ENCODE peak calls at places on chromosomes 3 and 15, in five cellular contexts. One of them, this sample, is unnamed.

GRCh38 chr3:114365268-114365667 is 71.4 kb downstream of the TIGIT start:
- DNase-seq in AG09309: no peak
- DNase-seq in neural progenitor cell: peak; percentile 3
- DNase-seq in stomach: no peak
- DNase-seq in A549: no peak
- DNase-seq in this sample: peak; percentile 21

GRCh38 chr3:190188197-190188596 is 67.5 kb upstream of the P3H2 start:
- DNase-seq in AG09309: no peak
- DNase-seq in neural progenitor cell: no peak
- DNase-seq in stomach: no peak
- DNase-seq in A549: no peak
- DNase-seq in this sample: no peak

GRCh38 chr3:124565013-124565412 is 165.2 kb upstream of the UMPS start:
- DNase-seq in AG09309: peak; percentile 24
- DNase-seq in neural progenitor cell: peak; percentile 88
- DNase-seq in stomach: peak; percentile 83
- DNase-seq in A549: peak; percentile 77
- DNase-seq in this sample: peak; percentile 53

GRCh38 chr3:115975353-115975752 is 352.0 kb downstream of the GAP43 start:
- DNase-seq in AG09309: peak; percentile 40
- DNase-seq in neural progenitor cell: no peak
- DNase-seq in stomach: no peak
- DNase-seq in A549: peak; percentile 11
- DNase-seq in this sample: no peak

GRCh38 chr3:150349314-150350097 is 58.6 kb upstream of the TSC22D2 start:
- DNase-seq in AG09309: no peak
- DNase-seq in neural progenitor cell: peak; percentile 63
- DNase-seq in stomach: no peak
- DNase-seq in A549: no peak
- DNase-seq in this sample: peak; percentile 28

GRCh38 chr15:58103482-58103881 is 34.7 kb upstream of the AQP9 start:
- DNase-seq in AG09309: no peak
- DNase-seq in neural progenitor cell: no peak
- DNase-seq in stomach: no peak
- DNase-seq in A549: no peak
- DNase-seq in this sample: no peak

GRCh38 chr3:125416235-125416634 is 41.1 kb upstream of the ZNF148 start:
- DNase-seq in AG09309: no peak
- DNase-seq in neural progenitor cell: no peak
- DNase-seq in stomach: no peak
- DNase-seq in A549: no peak
- DNase-seq in this sample: no peak

GRCh38 chr3:142649996-142650693 is 54.0 kb downstream of the PLS1 start:
- DNase-seq in AG09309: no peak
- DNase-seq in neural progenitor cell: no peak
- DNase-seq in stomach: no peak
- DNase-seq in A549: no peak
- DNase-seq in this sample: no peak

GRCh38 chr15:70584838-70585706 is 178.3 kb downstream of the UACA start:
- DNase-seq in AG09309: no peak
- DNase-seq in neural progenitor cell: peak; percentile 89
- DNase-seq in stomach: peak; percentile 27
- DNase-seq in A549: peak; percentile 77
- DNase-seq in this sample: no peak

GRCh38 chr15:90221251-90221900 is 12.4 kb downstream of the CIB1 start:
- DNase-seq in AG09309: peak; percentile 57
- DNase-seq in neural progenitor cell: peak; percentile 76
- DNase-seq in stomach: peak; percentile 81
- DNase-seq in A549: peak; percentile 95
- DNase-seq in this sample: peak; percentile 92

GRCh38 chr3:55143928-55144671 is 216.2 kb upstream of the LRTM1 start:
- DNase-seq in AG09309: no peak
- DNase-seq in neural progenitor cell: no peak
- DNase-seq in stomach: no peak
- DNase-seq in A549: no peak
- DNase-seq in this sample: peak; percentile 75

GRCh38 chr3:14148041-14148985 is 23.5 kb downstream of the TMEM43 start:
- DNase-seq in AG09309: no peak
- DNase-seq in neural progenitor cell: peak; percentile 55
- DNase-seq in stomach: no peak
- DNase-seq in A549: no peak
- DNase-seq in this sample: no peak

GRCh38 chr15:68249058-68249713 is 19.7 kb upstream of the CLN6 start:
- DNase-seq in AG09309: no peak
- DNase-seq in neural progenitor cell: no peak
- DNase-seq in stomach: no peak
- DNase-seq in A549: no peak
- DNase-seq in this sample: no peak

GRCh38 chr3:151460774-151461450 is at the start of gene IGSF10:
- DNase-seq in AG09309: no peak
- DNase-seq in neural progenitor cell: peak; percentile 61
- DNase-seq in stomach: peak; percentile 29
- DNase-seq in A549: peak; percentile 53
- DNase-seq in this sample: no peak

GRCh38 chr15:32134777-32135307 is 104.5 kb downstream of the CHRNA7 start:
- DNase-seq in AG09309: no peak
- DNase-seq in neural progenitor cell: no peak
- DNase-seq in stomach: no peak
- DNase-seq in A549: no peak
- DNase-seq in this sample: no peak

GRCh38 chr15:90239371-90239770 is 5.4 kb downstream of the GDPGP1 start:
- DNase-seq in AG09309: no peak
- DNase-seq in neural progenitor cell: no peak
- DNase-seq in stomach: no peak
- DNase-seq in A549: no peak
- DNase-seq in this sample: no peak

GRCh38 chr3:194082596-194083220 is 53.2 kb upstream of the HES1 start:
- DNase-seq in AG09309: no peak
- DNase-seq in neural progenitor cell: no peak
- DNase-seq in stomach: no peak
- DNase-seq in A549: no peak
- DNase-seq in this sample: peak; percentile 35

GRCh38 chr3:18111702-18112311 is 313.3 kb downstream of the SATB1 start:
- DNase-seq in AG09309: no peak
- DNase-seq in neural progenitor cell: peak; percentile 14
- DNase-seq in stomach: no peak
- DNase-seq in A549: no peak
- DNase-seq in this sample: no peak

GRCh38 chr15:97350813-97351212 is 609.7 kb upstream of the ARRDC4 start:
- DNase-seq in AG09309: no peak
- DNase-seq in neural progenitor cell: peak; percentile 3
- DNase-seq in stomach: no peak
- DNase-seq in A549: no peak
- DNase-seq in this sample: no peak

GRCh38 chr3:144496116-144496835 is 524.7 kb downstream of the DIPK2A start:
- DNase-seq in AG09309: no peak
- DNase-seq in neural progenitor cell: no peak
- DNase-seq in stomach: no peak
- DNase-seq in A549: no peak
- DNase-seq in this sample: peak; percentile 24

GRCh38 chr3:7978104-7978457 is 523.5 kb upstream of the LMCD1 start:
- DNase-seq in AG09309: no peak
- DNase-seq in neural progenitor cell: peak; percentile 86
- DNase-seq in stomach: no peak
- DNase-seq in A549: no peak
- DNase-seq in this sample: no peak

GRCh38 chr3:171391432-171391831 is 68.8 kb downstream of the TNIK start:
- DNase-seq in AG09309: no peak
- DNase-seq in neural progenitor cell: no peak
- DNase-seq in stomach: no peak
- DNase-seq in A549: no peak
- DNase-seq in this sample: no peak

GRCh38 chr3:6088433-6088832 is 772.5 kb upstream of the GRM7 start:
- DNase-seq in AG09309: no peak
- DNase-seq in neural progenitor cell: no peak
- DNase-seq in stomach: no peak
- DNase-seq in A549: no peak
- DNase-seq in this sample: no peak

GRCh38 chr3:127865941-127866340 is 43.6 kb upstream of the MGLL start:
- DNase-seq in AG09309: no peak
- DNase-seq in neural progenitor cell: no peak
- DNase-seq in stomach: no peak
- DNase-seq in A549: no peak
- DNase-seq in this sample: peak; percentile 24

GRCh38 chr15:66498501-66499386 is 1.2 kb upstream of the SNAPC5 start:
- DNase-seq in AG09309: no peak
- DNase-seq in neural progenitor cell: peak; percentile 16
- DNase-seq in stomach: no peak
- DNase-seq in A549: no peak
- DNase-seq in this sample: peak; percentile 70

GRCh38 chr3:164486150-164486549 is 592.1 kb downstream of the SI start:
- DNase-seq in AG09309: no peak
- DNase-seq in neural progenitor cell: no peak
- DNase-seq in stomach: no peak
- DNase-seq in A549: no peak
- DNase-seq in this sample: no peak

GRCh38 chr3:57383838-57384237 is 91.4 kb upstream of the ASB14 start:
- DNase-seq in AG09309: no peak
- DNase-seq in neural progenitor cell: no peak
- DNase-seq in stomach: no peak
- DNase-seq in A549: no peak
- DNase-seq in this sample: no peak

GRCh38 chr3:57385498-57385897 is 93.0 kb upstream of the ASB14 start:
- DNase-seq in AG09309: no peak
- DNase-seq in neural progenitor cell: no peak
- DNase-seq in stomach: no peak
- DNase-seq in A549: no peak
- DNase-seq in this sample: no peak

GRCh38 chr3:57383421-57383820 is 90.9 kb upstream of the ASB14 start:
- DNase-seq in AG09309: no peak
- DNase-seq in neural progenitor cell: no peak
- DNase-seq in stomach: no peak
- DNase-seq in A549: no peak
- DNase-seq in this sample: no peak

GRCh38 chr3:57382933-57383332 is 90.4 kb upstream of the ASB14 start:
- DNase-seq in AG09309: no peak
- DNase-seq in neural progenitor cell: no peak
- DNase-seq in stomach: no peak
- DNase-seq in A549: no peak
- DNase-seq in this sample: peak; percentile 11

GRCh38 chr3:57386307-57386706 is 93.8 kb upstream of the ASB14 start:
- DNase-seq in AG09309: no peak
- DNase-seq in neural progenitor cell: no peak
- DNase-seq in stomach: no peak
- DNase-seq in A549: no peak
- DNase-seq in this sample: no peak
- H3K4me3 ChIP-seq in AG09309: no peak overlapping the region
- H3K4me3 ChIP-seq in neural progenitor cell: no peak overlapping the region
- H3K4me3 ChIP-seq in stomach: no peak overlapping the region
- H3K4me3 ChIP-seq in A549: no peak overlapping the region
- H3K4me3 ChIP-seq in this sample: no peak overlapping the region

DNA sequence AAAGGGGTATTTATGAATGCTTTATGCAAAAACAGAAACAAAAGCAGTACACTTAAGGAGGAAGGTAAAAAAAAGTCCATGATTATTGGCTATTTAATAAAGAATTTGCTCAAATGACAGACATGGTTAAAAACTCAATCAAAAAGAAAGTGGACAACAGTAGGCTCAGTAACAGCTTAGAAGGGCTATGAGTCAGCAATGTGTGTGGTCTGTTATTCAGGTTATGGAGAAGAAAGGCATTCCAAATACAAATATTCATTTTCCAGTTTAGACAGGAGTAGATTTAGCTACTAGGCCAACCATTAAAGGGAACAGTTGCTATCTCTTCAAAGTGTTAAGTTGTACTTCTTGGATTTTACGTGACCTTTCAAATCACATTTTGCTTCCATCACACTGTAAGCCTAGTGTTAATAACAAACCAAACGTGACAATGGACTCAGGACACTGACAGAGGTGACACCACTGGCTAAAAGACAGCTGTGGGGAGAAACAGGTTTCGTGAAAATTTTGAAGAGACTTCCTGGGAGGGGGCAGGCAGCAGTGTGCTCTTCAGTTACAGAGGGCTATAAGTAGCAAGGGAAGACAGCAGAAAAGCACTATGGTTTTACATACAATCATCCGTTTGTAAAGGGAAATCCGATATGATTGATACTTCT is 41.7 kb upstream of the MYO5C start:
- DNase-seq in AG09309: no peak
- DNase-seq in neural progenitor cell: no peak
- DNase-seq in stomach: no peak
- DNase-seq in A549: peak; percentile 59
- DNase-seq in this sample: peak; percentile 61
- TF ChIP-seq CTCF in AG09309: no peak
- TF ChIP-seq CTCF in neural progenitor cell: no peak
- TF ChIP-seq CTCF in stomach: no peak
- TF ChIP-seq CTCF in A549: no peak
- TF ChIP-seq CTCF in this sample: no peak

GRCh38 chr15:42457445-42458442 is 33.2 kb downstream of the ZNF106 start:
- DNase-seq in AG09309: peak; percentile 80
- DNase-seq in neural progenitor cell: peak; percentile 95
- DNase-seq in stomach: peak; percentile 44
- DNase-seq in A549: no peak
- DNase-seq in this sample: peak; percentile 94

GRCh38 chr15:42461261-42461660 is 29.7 kb downstream of the ZNF106 start:
- DNase-seq in AG09309: no peak
- DNase-seq in neural progenitor cell: no peak
- DNase-seq in stomach: no peak
- DNase-seq in A549: no peak
- DNase-seq in this sample: no peak

GRCh38 chr15:42453826-42454225 is 37.1 kb downstream of the ZNF106 start:
- DNase-seq in AG09309: no peak
- DNase-seq in neural progenitor cell: no peak
- DNase-seq in stomach: no peak
- DNase-seq in A549: no peak
- DNase-seq in this sample: no peak

GRCh38 chr15:42456539-42456938 is 34.4 kb downstream of the ZNF106 start:
- DNase-seq in AG09309: no peak
- DNase-seq in neural progenitor cell: no peak
- DNase-seq in stomach: no peak
- DNase-seq in A549: no peak
- DNase-seq in this sample: no peak

GRCh38 chr15:42456971-42457370 is 34.0 kb downstream of the ZNF106 start:
- DNase-seq in AG09309: no peak
- DNase-seq in neural progenitor cell: no peak
- DNase-seq in stomach: no peak
- DNase-seq in A549: no peak
- DNase-seq in this sample: peak; percentile 66
- H3K4me3 ChIP-seq in AG09309: no peak overlapping the region
- H3K4me3 ChIP-seq in neural progenitor cell: peak overlapping the region; percentile 26
- H3K4me3 ChIP-seq in stomach: no peak overlapping the region
- H3K4me3 ChIP-seq in A549: no peak overlapping the region
- H3K4me3 ChIP-seq in this sample: peak overlapping the region; percentile 41

DNA sequence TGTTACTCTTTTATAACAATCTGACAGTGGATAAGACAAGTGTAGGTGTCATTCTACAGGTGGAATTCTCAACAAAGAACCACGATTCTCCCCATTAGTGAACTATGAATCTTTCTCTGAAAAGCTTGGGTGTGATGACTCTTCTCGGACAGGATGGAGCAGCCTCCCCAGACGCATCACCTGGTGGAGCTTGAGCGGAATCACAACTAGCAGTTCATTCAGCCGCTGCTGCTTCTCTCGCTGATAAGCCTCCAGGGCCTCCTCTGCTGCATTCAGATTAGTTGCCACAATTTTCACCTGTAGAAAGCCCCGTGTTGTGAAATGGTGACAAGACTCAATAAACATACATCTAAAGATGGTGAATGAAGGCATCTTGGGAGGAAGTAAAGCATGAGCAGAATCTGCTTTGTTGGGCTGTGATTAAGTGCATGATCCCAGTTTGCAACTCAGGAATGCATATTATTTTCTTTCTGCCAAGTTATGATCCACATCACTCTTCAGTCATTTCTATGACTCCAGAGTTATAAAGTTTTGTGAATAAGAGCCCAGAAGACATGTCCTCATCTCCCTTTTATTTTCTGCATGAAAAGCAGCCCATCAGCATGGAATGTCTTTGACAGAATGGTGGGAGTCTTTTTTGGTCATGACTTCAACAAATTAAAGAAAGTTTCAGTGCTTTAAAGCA is 93.6 kb downstream of the BOC start:
- DNase-seq in AG09309: no peak
- DNase-seq in neural progenitor cell: peak; percentile 61
- DNase-seq in stomach: no peak
- DNase-seq in A549: no peak
- DNase-seq in this sample: no peak
- TF ChIP-seq CTCF in AG09309: no peak
- TF ChIP-seq CTCF in neural progenitor cell: peak; percentile 34
- TF ChIP-seq CTCF in stomach: no peak
- TF ChIP-seq CTCF in A549: no peak
- TF ChIP-seq CTCF in this sample: no peak

This sample was measured in foreskin fibroblast.